ENCODE peak calls at places on chromosomes 11 and 22, in five cellular contexts. F is epithelial cell of esophagus, R is right cardiac atrium, V is RWPE2, L is body of pancreas. P is an unnamed sample.
A peak's percentile ranks its signal among the peaks of the same experiment; 100 is the strongest.

GRCh38 chr22:23175817-23176644 is 4.3 kb upstream of the BCR start:
- DNase-seq in R (no peak), V (no peak), F (no peak), L (no peak), P (no peak)

GRCh38 chr11:132621976-132622375 is 910.3 kb downstream of the OPCML start:
- DNase-seq in L (no peak), R (no peak), V (no peak), F (no peak), P (no peak)

GRCh38 chr22:36077261-36077660 is 48.6 kb upstream of the RBFOX2 start:
- DNase-seq in V (no peak), L (no peak), R (no peak), F (peak; percentile 33), P (no peak)

GRCh38 chr11:97965849-97966646 is 1054.7 kb upstream of the CNTN5 start:
- DNase-seq in L (no peak), F (peak; percentile 91), R (no peak), V (no peak), P (no peak)

GRCh38 chr11:121586727-121587126 is 134.0 kb upstream of the SORL1-AS1 start:
- DNase-seq in V (no peak), F (no peak), R (no peak), L (no peak), P (no peak)

GRCh38 chr22:31911565-31912401 is 32.6 kb upstream of the YWHAH start:
- DNase-seq in V (no peak), L (no peak), F (no peak), R (no peak), P (no peak)

GRCh38 chr11:10935015-10935564 is 77.2 kb upstream of the ZBED5 start:
- DNase-seq in R (no peak), L (no peak), V (no peak), F (no peak), P (no peak)

GRCh38 chr11:17544181-17544622 is at the start of gene USH1C:
- DNase-seq in F (peak; percentile 11), R (peak; percentile 65), V (peak; percentile 45), L (peak; percentile 51), P (no peak)

GRCh38 chr11:76602431-76602861 is 68.1 kb downstream of the LRRC32 start:
- DNase-seq in V (no peak), R (peak; percentile 88), F (no peak), L (no peak), P (no peak)

GRCh38 chr11:72292106-72292790 is 48.3 kb upstream of the PHOX2A start:
- DNase-seq in L (no peak), R (no peak), V (no peak), F (no peak), P (no peak)

GRCh38 chr22:25362215-25362882 is 142.9 kb downstream of the CRYBB2 start:
- DNase-seq in L (peak; percentile 63), R (peak; percentile 89), V (peak; percentile 49), F (peak; percentile 38), P (peak; percentile 77)

GRCh38 chr11:77819921-77820564 is 479 bp downstream of the RSF1 start:
- DNase-seq in F (peak; percentile 41), V (peak; percentile 71), R (peak; percentile 76), L (peak; percentile 29), P (peak; percentile 77)

GRCh38 chr22:45335021-45335818 is 25.5 kb downstream of the FAM118A start:
- DNase-seq in V (no peak), R (peak; percentile 89), F (peak; percentile 34), L (no peak), P (no peak)

GRCh38 chr11:66119348-66120133 is 49.5 kb downstream of the PACS1 start:
- DNase-seq in R (no peak), F (peak; percentile 87), V (no peak), L (peak; percentile 49), P (no peak)

GRCh38 chr11:106421673-106422292 is 344.3 kb downstream of the AASDHPPT start:
- DNase-seq in F (peak; percentile 26), L (no peak), V (no peak), R (no peak), P (no peak)

GRCh38 chr11:3855808-3856491 is 486 bp downstream of the STIM1 start:
- DNase-seq in F (no peak), V (peak; percentile 64), L (peak; percentile 51), R (peak; percentile 82), P (peak; percentile 79)

GRCh38 chr11:111524056-111524455 is 9.5 kb downstream of the HOATZ start:
- DNase-seq in R (no peak), L (no peak), F (peak; percentile 76), V (no peak), P (no peak)

GRCh38 chr11:17457361-17458104 is 19.1 kb downstream of the ABCC8 start:
- DNase-seq in F (no peak), L (no peak), V (no peak), R (no peak), P (no peak)

GRCh38 chr22:21444701-21445436 is 22.3 kb upstream of the TMEM191C start:
- DNase-seq in R (peak; percentile 16), V (peak; percentile 56), F (no peak), L (peak; percentile 10), P (peak; percentile 63)

GRCh38 chr11:87137711-87138110 is 100.0 kb downstream of the TMEM135 start:
- DNase-seq in V (no peak), F (no peak), R (no peak), L (no peak), P (no peak)

GRCh38 chr11:11960687-11961086 is 47.7 kb downstream of the DKK3 start:
- DNase-seq in L (no peak), R (no peak), F (no peak), V (no peak), P (no peak)

GRCh38 chr11:65870706-65871681 is 1.6 kb downstream of the EFEMP2 start:
- DNase-seq in F (no peak), L (peak; percentile 24), V (no peak), R (peak; percentile 77), P (peak; percentile 71)

GRCh38 chr11:91163619-91164451 is 941.0 kb upstream of the CHORDC1 start:
- DNase-seq in V (no peak), R (no peak), F (peak; percentile 12), L (no peak), P (no peak)

GRCh38 chr11:66015936-66016792 is 4.4 kb downstream of the CST6 start:
- DNase-seq in V (peak; percentile 50), L (no peak), R (no peak), F (no peak), P (no peak)

GRCh38 chr11:69920500-69921428 is 101.5 kb upstream of the FGF3 start:
- DNase-seq in R (peak; percentile 33), L (peak; percentile 7), V (peak; percentile 60), F (no peak), P (peak; percentile 60)

GRCh38 chr11:66470015-66470414 is 3.3 kb downstream of the PELI3 start:
- DNase-seq in F (no peak), L (no peak), V (no peak), R (no peak), P (no peak)

GRCh38 chr11:46308632-46309419 is 31.4 kb downstream of the CREB3L1 start:
- DNase-seq in F (peak; percentile 75), R (peak; percentile 94), V (peak; percentile 62), L (peak; percentile 73), P (peak; percentile 91)

GRCh38 chr22:47250995-47251765 is 488.7 kb downstream of the TBC1D22A start:
- DNase-seq in F (no peak), L (no peak), V (no peak), R (no peak), P (no peak)
- H3K4me3 ChIP-seq in F (no peak overlapping the region), L (no peak overlapping the region), V (no peak overlapping the region), R (no peak overlapping the region), P (no peak overlapping the region)

DNA sequence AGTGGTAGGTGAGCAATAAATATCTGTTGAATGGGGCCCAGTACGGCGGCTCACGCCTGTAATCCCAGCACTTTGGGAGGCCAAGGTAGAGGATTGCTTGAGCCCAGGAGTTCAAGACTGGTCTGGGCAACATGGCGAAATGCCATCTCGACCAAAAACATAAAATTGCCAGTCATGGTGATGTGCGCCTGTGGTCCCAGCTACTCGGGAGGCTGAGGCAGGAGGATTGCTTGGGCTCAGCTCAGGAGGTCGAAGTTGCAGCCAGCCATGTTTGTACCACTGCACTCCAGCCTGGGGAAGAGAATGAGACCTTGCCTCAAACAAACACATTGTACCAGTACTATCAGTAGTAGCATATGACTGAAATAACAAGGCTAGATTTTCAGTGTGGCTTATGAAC is 4.2 kb downstream of the SGSM3 start:
- DNase-seq in R (no peak), F (no peak), L (no peak), V (no peak), P (no peak)
- H3K4me3 ChIP-seq in R (no peak overlapping the region), F (no peak overlapping the region), L (no peak overlapping the region), V (no peak overlapping the region), P (no peak overlapping the region)

GRCh38 chr11:707817-708420 is 1.9 kb downstream of the EPS8L2 start:
- DNase-seq in V (peak; percentile 69), L (peak; percentile 76), F (no peak), R (peak; percentile 51), P (no peak)
- H3K4me3 ChIP-seq in V (peak overlapping the region; percentile 88), L (no peak overlapping the region), F (peak overlapping the region; percentile 91), R (no peak overlapping the region), P (no peak overlapping the region)

DNA sequence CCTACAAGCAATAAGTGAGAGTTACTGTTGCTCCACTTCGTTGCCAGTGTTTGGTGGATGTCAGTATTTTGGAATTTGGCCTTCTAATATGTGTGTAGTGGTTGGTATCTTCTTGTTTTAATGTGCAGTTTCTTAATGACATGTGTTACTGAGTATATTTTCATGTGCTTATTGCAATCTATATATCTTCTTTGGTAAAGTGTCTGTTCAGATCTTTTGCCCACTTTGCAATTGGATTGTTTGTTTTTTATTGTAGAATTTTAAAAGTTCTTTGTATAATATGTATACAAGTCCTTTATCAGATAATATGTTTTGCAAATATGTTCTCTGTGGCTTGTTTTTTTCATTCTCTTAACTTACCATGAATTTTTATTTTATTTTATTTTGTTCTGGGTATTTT is 7.7 kb downstream of the OR51V1 start:
- DNase-seq in V (no peak), F (no peak), L (no peak), R (no peak), P (no peak)
- H3K4me3 ChIP-seq in V (no peak overlapping the region), F (no peak overlapping the region), L (no peak overlapping the region), R (no peak overlapping the region), P (no peak overlapping the region)